ENCODE peak calls at places on chromosomes 11 and 22, in nine cellular contexts. One of them, this sample, is unnamed.
A peak's percentile ranks its signal among the peaks of the same experiment; 100 is the strongest.

GRCh38 chr11:28528217-28528616 is 420.0 kb downstream of the METTL15 start:
- DNase-seq in WERI-Rb-1: no peak
- DNase-seq in fibroblast of lung: no peak
- DNase-seq in brain microvascular endothelial cell: no peak
- DNase-seq in colonic mucosa: no peak
- DNase-seq in breast epithelium: no peak
- DNase-seq in IMR-90: no peak
- DNase-seq in heart left ventricle: no peak
- DNase-seq in RWPE2: no peak
- DNase-seq in this sample: no peak

GRCh38 chr22:48301421-48301820 is 1526.3 kb downstream of the BRD1 start:
- DNase-seq in brain microvascular endothelial cell: no peak
- DNase-seq in fibroblast of lung: no peak
- DNase-seq in heart left ventricle: no peak
- DNase-seq in RWPE2: no peak
- DNase-seq in breast epithelium: no peak
- DNase-seq in colonic mucosa: no peak
- DNase-seq in IMR-90: no peak
- DNase-seq in WERI-Rb-1: no peak
- DNase-seq in this sample: no peak

GRCh38 chr11:129209891-129210830 is 18.0 kb upstream of the ARHGAP32 start:
- DNase-seq in IMR-90: no peak
- DNase-seq in fibroblast of lung: no peak
- DNase-seq in breast epithelium: no peak
- DNase-seq in heart left ventricle: no peak
- DNase-seq in RWPE2: no peak
- DNase-seq in brain microvascular endothelial cell: no peak
- DNase-seq in colonic mucosa: no peak
- DNase-seq in WERI-Rb-1: no peak
- DNase-seq in this sample: no peak

GRCh38 chr11:15333407-15333806 is 218.7 kb downstream of the INSC start:
- DNase-seq in breast epithelium: no peak
- DNase-seq in WERI-Rb-1: no peak
- DNase-seq in brain microvascular endothelial cell: no peak
- DNase-seq in IMR-90: no peak
- DNase-seq in fibroblast of lung: no peak
- DNase-seq in heart left ventricle: no peak
- DNase-seq in colonic mucosa: no peak
- DNase-seq in RWPE2: no peak
- DNase-seq in this sample: no peak

GRCh38 chr22:18110194-18110943 is at the start of gene TUBA8:
- DNase-seq in RWPE2: no peak
- DNase-seq in colonic mucosa: no peak
- DNase-seq in WERI-Rb-1: peak; percentile 44
- DNase-seq in heart left ventricle: peak; percentile 61
- DNase-seq in brain microvascular endothelial cell: peak; percentile 14
- DNase-seq in fibroblast of lung: peak; percentile 20
- DNase-seq in breast epithelium: peak; percentile 40
- DNase-seq in IMR-90: peak; percentile 16
- DNase-seq in this sample: no peak

GRCh38 chr11:78039919-78040671 is 17.0 kb upstream of the KCTD14 start:
- DNase-seq in WERI-Rb-1: no peak
- DNase-seq in RWPE2: peak; percentile 74
- DNase-seq in IMR-90: peak; percentile 85
- DNase-seq in brain microvascular endothelial cell: peak; percentile 75
- DNase-seq in breast epithelium: peak; percentile 72
- DNase-seq in fibroblast of lung: peak; percentile 74
- DNase-seq in colonic mucosa: peak; percentile 83
- DNase-seq in heart left ventricle: peak; percentile 58
- DNase-seq in this sample: no peak

GRCh38 chr11:65501530-65502273 is 2.9 kb downstream of the MALAT1 start:
- DNase-seq in IMR-90: peak; percentile 56
- DNase-seq in heart left ventricle: no peak
- DNase-seq in breast epithelium: no peak
- DNase-seq in WERI-Rb-1: no peak
- DNase-seq in brain microvascular endothelial cell: peak; percentile 44
- DNase-seq in fibroblast of lung: peak; percentile 61
- DNase-seq in RWPE2: no peak
- DNase-seq in colonic mucosa: no peak
- DNase-seq in this sample: no peak

GRCh38 chr11:72598901-72599300 is 75.3 kb downstream of the PDE2A start:
- DNase-seq in WERI-Rb-1: peak; percentile 76
- DNase-seq in brain microvascular endothelial cell: peak; percentile 27
- DNase-seq in colonic mucosa: peak; percentile 30
- DNase-seq in RWPE2: no peak
- DNase-seq in IMR-90: peak; percentile 21
- DNase-seq in fibroblast of lung: peak; percentile 30
- DNase-seq in breast epithelium: no peak
- DNase-seq in heart left ventricle: peak; percentile 51
- DNase-seq in this sample: no peak

GRCh38 chr11:20670932-20671403 is 1.6 kb downstream of the NELL1 start:
- DNase-seq in colonic mucosa: no peak
- DNase-seq in heart left ventricle: no peak
- DNase-seq in IMR-90: no peak
- DNase-seq in WERI-Rb-1: peak; percentile 11
- DNase-seq in breast epithelium: no peak
- DNase-seq in RWPE2: no peak
- DNase-seq in brain microvascular endothelial cell: no peak
- DNase-seq in fibroblast of lung: no peak
- DNase-seq in this sample: no peak

GRCh38 chr11:64531906-64532312 is 59.1 kb upstream of the SLC22A12 start:
- DNase-seq in colonic mucosa: no peak
- DNase-seq in WERI-Rb-1: peak; percentile 30
- DNase-seq in fibroblast of lung: no peak
- DNase-seq in IMR-90: no peak
- DNase-seq in RWPE2: no peak
- DNase-seq in breast epithelium: no peak
- DNase-seq in brain microvascular endothelial cell: no peak
- DNase-seq in heart left ventricle: no peak
- DNase-seq in this sample: no peak

GRCh38 chr11:83042966-83043711 is 28.6 kb downstream of the RAB30 start:
- DNase-seq in RWPE2: no peak
- DNase-seq in colonic mucosa: no peak
- DNase-seq in fibroblast of lung: peak; percentile 49
- DNase-seq in WERI-Rb-1: peak; percentile 16
- DNase-seq in IMR-90: no peak
- DNase-seq in brain microvascular endothelial cell: no peak
- DNase-seq in heart left ventricle: no peak
- DNase-seq in breast epithelium: peak; percentile 36
- DNase-seq in this sample: no peak

GRCh38 chr22:48576333-48577013 is 1251.2 kb downstream of the BRD1 start:
- DNase-seq in colonic mucosa: no peak
- DNase-seq in WERI-Rb-1: peak; percentile 55
- DNase-seq in fibroblast of lung: no peak
- DNase-seq in brain microvascular endothelial cell: no peak
- DNase-seq in RWPE2: no peak
- DNase-seq in heart left ventricle: no peak
- DNase-seq in IMR-90: no peak
- DNase-seq in breast epithelium: no peak
- DNase-seq in this sample: no peak

GRCh38 chr22:19356708-19357269 is 65.3 kb upstream of the CLTCL1 start:
- DNase-seq in WERI-Rb-1: no peak
- DNase-seq in fibroblast of lung: no peak
- DNase-seq in brain microvascular endothelial cell: no peak
- DNase-seq in heart left ventricle: no peak
- DNase-seq in breast epithelium: no peak
- DNase-seq in colonic mucosa: no peak
- DNase-seq in IMR-90: no peak
- DNase-seq in RWPE2: no peak
- DNase-seq in this sample: no peak

DNA sequence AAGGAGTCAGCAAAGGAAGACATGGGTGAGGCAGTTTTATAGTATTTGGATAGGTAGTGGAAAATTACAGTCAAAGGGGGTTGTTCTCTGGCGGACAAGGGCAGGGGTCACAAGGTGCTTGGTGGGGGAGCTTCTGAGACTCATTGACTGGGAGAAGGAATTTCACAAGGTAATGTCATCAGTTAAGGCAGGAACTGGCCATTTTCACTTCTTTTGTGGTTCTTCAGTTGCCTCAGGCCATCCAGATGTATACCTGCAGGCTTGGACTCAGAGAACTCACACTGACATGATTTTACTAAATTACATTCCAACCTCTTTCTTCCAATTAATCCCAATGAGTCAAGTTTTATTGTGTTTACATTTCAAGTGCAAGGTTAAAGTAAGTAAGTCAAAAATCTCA is 240.5 kb upstream of the API5 start:
- DNase-seq in fibroblast of lung: no peak
- DNase-seq in breast epithelium: no peak
- DNase-seq in heart left ventricle: no peak
- DNase-seq in WERI-Rb-1: no peak
- DNase-seq in RWPE2: no peak
- DNase-seq in IMR-90: no peak
- DNase-seq in brain microvascular endothelial cell: no peak
- DNase-seq in colonic mucosa: peak; percentile 42
- DNase-seq in this sample: no peak
- H3K27ac ChIP-seq in fibroblast of lung: no peak overlapping the region
- H3K27ac ChIP-seq in breast epithelium: no peak overlapping the region
- H3K27ac ChIP-seq in heart left ventricle: no peak overlapping the region
- H3K27ac ChIP-seq in WERI-Rb-1: no peak overlapping the region
- H3K27ac ChIP-seq in RWPE2: no peak overlapping the region
- H3K27ac ChIP-seq in IMR-90: no peak overlapping the region
- H3K27ac ChIP-seq in brain microvascular endothelial cell: no peak overlapping the region
- H3K27ac ChIP-seq in colonic mucosa: no peak overlapping the region
- H3K27ac ChIP-seq in this sample: no peak overlapping the region

GRCh38 chr11:76257040-76257730 is 50.9 kb upstream of the WNT11 start:
- DNase-seq in IMR-90: no peak
- DNase-seq in heart left ventricle: no peak
- DNase-seq in colonic mucosa: no peak
- DNase-seq in brain microvascular endothelial cell: no peak
- DNase-seq in RWPE2: no peak
- DNase-seq in fibroblast of lung: no peak
- DNase-seq in breast epithelium: no peak
- DNase-seq in WERI-Rb-1: no peak
- DNase-seq in this sample: no peak

GRCh38 chr11:76263166-76263565 is 56.9 kb upstream of the WNT11 start:
- DNase-seq in breast epithelium: no peak
- DNase-seq in heart left ventricle: no peak
- DNase-seq in fibroblast of lung: no peak
- DNase-seq in IMR-90: no peak
- DNase-seq in RWPE2: no peak
- DNase-seq in brain microvascular endothelial cell: no peak
- DNase-seq in WERI-Rb-1: no peak
- DNase-seq in colonic mucosa: no peak
- DNase-seq in this sample: no peak

GRCh38 chr11:76256448-76256847 is 50.1 kb upstream of the WNT11 start:
- DNase-seq in breast epithelium: no peak
- DNase-seq in WERI-Rb-1: no peak
- DNase-seq in RWPE2: no peak
- DNase-seq in brain microvascular endothelial cell: no peak
- DNase-seq in IMR-90: no peak
- DNase-seq in fibroblast of lung: no peak
- DNase-seq in heart left ventricle: no peak
- DNase-seq in colonic mucosa: no peak
- DNase-seq in this sample: no peak

GRCh38 chr11:76260296-76260695 is 54.0 kb upstream of the WNT11 start:
- DNase-seq in brain microvascular endothelial cell: no peak
- DNase-seq in IMR-90: no peak
- DNase-seq in WERI-Rb-1: no peak
- DNase-seq in fibroblast of lung: no peak
- DNase-seq in heart left ventricle: no peak
- DNase-seq in RWPE2: no peak
- DNase-seq in colonic mucosa: no peak
- DNase-seq in breast epithelium: no peak
- DNase-seq in this sample: no peak

GRCh38 chr11:76259299-76259908 is 53.1 kb upstream of the WNT11 start:
- DNase-seq in fibroblast of lung: no peak
- DNase-seq in WERI-Rb-1: no peak
- DNase-seq in RWPE2: no peak
- DNase-seq in heart left ventricle: no peak
- DNase-seq in breast epithelium: no peak
- DNase-seq in brain microvascular endothelial cell: no peak
- DNase-seq in colonic mucosa: no peak
- DNase-seq in IMR-90: no peak
- DNase-seq in this sample: no peak
- H3K36me3 ChIP-seq in fibroblast of lung: no peaks in the 10 kb centered on the region
- H3K36me3 ChIP-seq in WERI-Rb-1: no peaks in the 10 kb centered on the region
- H3K36me3 ChIP-seq in RWPE2: no peaks in the 10 kb centered on the region
- H3K36me3 ChIP-seq in heart left ventricle: no peaks in the 10 kb centered on the region
- H3K36me3 ChIP-seq in breast epithelium: no peaks in the 10 kb centered on the region
- H3K36me3 ChIP-seq in brain microvascular endothelial cell: no peaks in the 10 kb centered on the region
- H3K36me3 ChIP-seq in colonic mucosa: no peaks in the 10 kb centered on the region
- H3K36me3 ChIP-seq in IMR-90: no peaks in the 10 kb centered on the region
- H3K36me3 ChIP-seq in this sample: no peaks in the 10 kb centered on the region

GRCh38 chr22:32994921-32995320 is 63.3 kb downstream of the SYN3 start:
- DNase-seq in breast epithelium: no peak
- DNase-seq in IMR-90: no peak
- DNase-seq in colonic mucosa: no peak
- DNase-seq in brain microvascular endothelial cell: no peak
- DNase-seq in WERI-Rb-1: no peak
- DNase-seq in heart left ventricle: no peak
- DNase-seq in RWPE2: no peak
- DNase-seq in fibroblast of lung: no peak
- DNase-seq in this sample: no peak
- H3K27ac ChIP-seq in breast epithelium: peak overlapping the region; percentile 64
- H3K27ac ChIP-seq in IMR-90: no peak overlapping the region
- H3K27ac ChIP-seq in colonic mucosa: no peak overlapping the region
- H3K27ac ChIP-seq in brain microvascular endothelial cell: no peak overlapping the region
- H3K27ac ChIP-seq in WERI-Rb-1: no peak overlapping the region
- H3K27ac ChIP-seq in heart left ventricle: no peak overlapping the region
- H3K27ac ChIP-seq in RWPE2: peak overlapping the region; percentile 80
- H3K27ac ChIP-seq in fibroblast of lung: no peak overlapping the region
- H3K27ac ChIP-seq in this sample: no peak overlapping the region

DNA sequence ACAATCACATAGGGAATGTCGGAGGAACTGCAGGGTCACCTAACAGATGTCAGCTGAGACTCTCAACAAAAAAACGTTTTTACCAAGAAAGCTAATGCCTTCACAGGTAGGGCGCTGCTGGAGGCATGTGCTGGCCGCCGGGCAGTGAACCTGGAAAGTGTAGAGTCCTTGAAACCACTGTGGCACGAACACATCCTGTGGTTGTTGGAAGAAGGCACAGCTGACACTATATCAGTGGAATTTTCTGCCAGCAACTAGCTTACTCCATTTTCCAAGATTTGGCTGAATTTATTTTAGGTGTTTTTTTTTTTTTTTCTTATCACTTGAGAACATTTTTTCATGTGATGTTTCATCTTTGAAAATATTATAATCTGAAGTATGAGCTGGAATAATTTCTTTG is 14.2 kb downstream of the TRMU start:
- DNase-seq in fibroblast of lung: no peak
- DNase-seq in colonic mucosa: no peak
- DNase-seq in brain microvascular endothelial cell: no peak
- DNase-seq in RWPE2: no peak
- DNase-seq in WERI-Rb-1: no peak
- DNase-seq in IMR-90: no peak
- DNase-seq in heart left ventricle: no peak
- DNase-seq in breast epithelium: no peak
- DNase-seq in this sample: no peak
- H3K36me3 ChIP-seq in fibroblast of lung: peaks cover 33% of the 10 kb centered on the region
- H3K36me3 ChIP-seq in colonic mucosa: peaks cover 9% of the 10 kb centered on the region
- H3K36me3 ChIP-seq in brain microvascular endothelial cell: peaks cover 76% of the 10 kb centered on the region
- H3K36me3 ChIP-seq in RWPE2: peaks cover 76% of the 10 kb centered on the region
- H3K36me3 ChIP-seq in WERI-Rb-1: peaks cover 81% of the 10 kb centered on the region
- H3K36me3 ChIP-seq in IMR-90: peaks cover 88% of the 10 kb centered on the region
- H3K36me3 ChIP-seq in heart left ventricle: peaks cover 99% of the 10 kb centered on the region
- H3K36me3 ChIP-seq in breast epithelium: peaks cover 26% of the 10 kb centered on the region
- H3K36me3 ChIP-seq in this sample: peaks cover 84% of the 10 kb centered on the region